ENCODE peak calls at places on chromosomes 2 and 18, in eight cellular contexts. One of them, this sample, is unnamed.

GRCh38 chr2:204487447-204488229 is 57.6 kb upstream of the PARD3B start:
- DNase-seq in SK-N-SH: no peak
- DNase-seq in lower leg skin: no peak
- DNase-seq in fibroblast of mammary gland: no peak
- DNase-seq in ascending aorta: no peak
- DNase-seq in lower lobe of right lung: no peak
- DNase-seq in GM20000: no peak
- DNase-seq in BE2C: no peak
- DNase-seq in this sample: no peak

GRCh38 chr18:75538727-75539126 is 111.2 kb upstream of the SMIM21 start:
- DNase-seq in SK-N-SH: no peak
- DNase-seq in lower leg skin: no peak
- DNase-seq in fibroblast of mammary gland: peak; percentile 89
- DNase-seq in ascending aorta: no peak
- DNase-seq in lower lobe of right lung: no peak
- DNase-seq in GM20000: no peak
- DNase-seq in BE2C: no peak
- DNase-seq in this sample: no peak

GRCh38 chr18:35073186-35074105 is 32.2 kb downstream of the MAPRE2 start:
- DNase-seq in SK-N-SH: no peak
- DNase-seq in lower leg skin: no peak
- DNase-seq in fibroblast of mammary gland: peak; percentile 65
- DNase-seq in ascending aorta: no peak
- DNase-seq in lower lobe of right lung: no peak
- DNase-seq in GM20000: no peak
- DNase-seq in BE2C: no peak
- DNase-seq in this sample: no peak

GRCh38 chr2:239523944-239524310 is 123.1 kb upstream of the HDAC4 start:
- DNase-seq in SK-N-SH: no peak
- DNase-seq in lower leg skin: no peak
- DNase-seq in fibroblast of mammary gland: peak; percentile 5
- DNase-seq in ascending aorta: no peak
- DNase-seq in lower lobe of right lung: no peak
- DNase-seq in GM20000: no peak
- DNase-seq in BE2C: no peak
- DNase-seq in this sample: no peak

GRCh38 chr18:29892960-29893558 is 1149.5 kb downstream of the DSC3 start:
- DNase-seq in SK-N-SH: peak; percentile 24
- DNase-seq in lower leg skin: no peak
- DNase-seq in fibroblast of mammary gland: peak; percentile 17
- DNase-seq in ascending aorta: no peak
- DNase-seq in lower lobe of right lung: no peak
- DNase-seq in GM20000: no peak
- DNase-seq in BE2C: no peak
- DNase-seq in this sample: no peak

GRCh38 chr2:85255813-85256581 is 71.8 kb downstream of the TGOLN2 start:
- DNase-seq in SK-N-SH: peak; percentile 50
- DNase-seq in lower leg skin: no peak
- DNase-seq in fibroblast of mammary gland: no peak
- DNase-seq in ascending aorta: no peak
- DNase-seq in lower lobe of right lung: no peak
- DNase-seq in GM20000: no peak
- DNase-seq in BE2C: no peak
- DNase-seq in this sample: no peak

GRCh38 chr2:159614534-159615186 is 1.7 kb downstream of the BAZ2B start:
- DNase-seq in SK-N-SH: no peak
- DNase-seq in lower leg skin: no peak
- DNase-seq in fibroblast of mammary gland: no peak
- DNase-seq in ascending aorta: no peak
- DNase-seq in lower lobe of right lung: no peak
- DNase-seq in GM20000: no peak
- DNase-seq in BE2C: no peak
- DNase-seq in this sample: no peak

GRCh38 chr2:60439219-60439974 is 114.1 kb downstream of the BCL11A start:
- DNase-seq in SK-N-SH: peak; percentile 42
- DNase-seq in lower leg skin: peak; percentile 27
- DNase-seq in fibroblast of mammary gland: no peak
- DNase-seq in ascending aorta: no peak
- DNase-seq in lower lobe of right lung: peak; percentile 70
- DNase-seq in GM20000: peak; percentile 83
- DNase-seq in BE2C: peak; percentile 26
- DNase-seq in this sample: no peak

GRCh38 chr2:105896765-105897163 is 152.1 kb downstream of the NCK2 start:
- DNase-seq in SK-N-SH: no peak
- DNase-seq in lower leg skin: no peak
- DNase-seq in fibroblast of mammary gland: no peak
- DNase-seq in ascending aorta: no peak
- DNase-seq in lower lobe of right lung: no peak
- DNase-seq in GM20000: no peak
- DNase-seq in BE2C: no peak
- DNase-seq in this sample: no peak
- TF ChIP-seq CTCF in SK-N-SH: no peak
- TF ChIP-seq CTCF in lower leg skin: no peak
- TF ChIP-seq CTCF in fibroblast of mammary gland: no peak
- TF ChIP-seq CTCF in ascending aorta: no peak
- TF ChIP-seq CTCF in lower lobe of right lung: no peak
- TF ChIP-seq CTCF in GM20000: no peak
- TF ChIP-seq CTCF in BE2C: no peak
- TF ChIP-seq CTCF in this sample: no peak

GRCh38 chr2:219385958-219386520 is 1.7 kb downstream of the DNPEP start:
- DNase-seq in SK-N-SH: no peak
- DNase-seq in lower leg skin: no peak
- DNase-seq in fibroblast of mammary gland: no peak
- DNase-seq in ascending aorta: no peak
- DNase-seq in lower lobe of right lung: no peak
- DNase-seq in GM20000: no peak
- DNase-seq in BE2C: no peak
- DNase-seq in this sample: no peak

GRCh38 chr2:219387284-219388126 is at the start of gene DNPEP:
- DNase-seq in SK-N-SH: peak; percentile 98
- DNase-seq in lower leg skin: peak; percentile 89
- DNase-seq in fibroblast of mammary gland: peak; percentile 85
- DNase-seq in ascending aorta: peak; percentile 65
- DNase-seq in lower lobe of right lung: peak; percentile 94
- DNase-seq in GM20000: peak; percentile 79
- DNase-seq in BE2C: peak; percentile 97
- DNase-seq in this sample: peak; percentile 82

GRCh38 chr2:219388127-219388844 is 574 bp upstream of the DNPEP start:
- DNase-seq in SK-N-SH: peak; percentile 99
- DNase-seq in lower leg skin: peak; percentile 97
- DNase-seq in fibroblast of mammary gland: peak; percentile 91
- DNase-seq in ascending aorta: peak; percentile 90
- DNase-seq in lower lobe of right lung: peak; percentile 99
- DNase-seq in GM20000: peak; percentile 99
- DNase-seq in BE2C: peak; percentile 99
- DNase-seq in this sample: peak; percentile 92

GRCh38 chr2:219386532-219387280 is 1.0 kb downstream of the DNPEP start:
- DNase-seq in SK-N-SH: no peak
- DNase-seq in lower leg skin: no peak
- DNase-seq in fibroblast of mammary gland: no peak
- DNase-seq in ascending aorta: no peak
- DNase-seq in lower lobe of right lung: peak; percentile 52
- DNase-seq in GM20000: no peak
- DNase-seq in BE2C: no peak
- DNase-seq in this sample: no peak

DNA sequence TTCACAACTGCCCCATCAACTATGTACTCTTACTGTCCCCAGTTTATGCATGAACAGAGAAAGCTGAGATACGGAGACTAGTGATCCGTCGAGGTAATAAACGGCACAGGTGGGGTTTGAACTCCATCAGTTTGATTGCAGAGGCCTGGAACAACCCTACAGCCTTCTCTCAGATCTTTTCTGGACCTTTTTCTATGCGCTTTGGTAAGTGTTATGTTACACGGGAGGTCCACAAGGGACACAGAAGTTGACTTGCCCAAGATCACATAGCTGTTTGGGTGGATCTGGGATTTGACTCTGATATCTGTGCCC is 1.1 kb upstream of the DNPEP start:
- DNase-seq in SK-N-SH: no peak
- DNase-seq in lower leg skin: no peak
- DNase-seq in fibroblast of mammary gland: no peak
- DNase-seq in ascending aorta: no peak
- DNase-seq in lower lobe of right lung: no peak
- DNase-seq in GM20000: no peak
- DNase-seq in BE2C: no peak
- DNase-seq in this sample: no peak
- TF ChIP-seq CTCF in SK-N-SH: no peak
- TF ChIP-seq CTCF in lower leg skin: no peak
- TF ChIP-seq CTCF in fibroblast of mammary gland: no peak
- TF ChIP-seq CTCF in ascending aorta: no peak
- TF ChIP-seq CTCF in lower lobe of right lung: no peak
- TF ChIP-seq CTCF in GM20000: no peak
- TF ChIP-seq CTCF in BE2C: no peak
- TF ChIP-seq CTCF in this sample: no peak

GRCh38 chr18:9233771-9234440 is 97.3 kb downstream of the ANKRD12 start:
- DNase-seq in SK-N-SH: no peak
- DNase-seq in lower leg skin: no peak
- DNase-seq in fibroblast of mammary gland: no peak
- DNase-seq in ascending aorta: no peak
- DNase-seq in lower lobe of right lung: no peak
- DNase-seq in GM20000: no peak
- DNase-seq in BE2C: no peak
- DNase-seq in this sample: no peak
- TF ChIP-seq CTCF in SK-N-SH: no peak
- TF ChIP-seq CTCF in lower leg skin: no peak
- TF ChIP-seq CTCF in fibroblast of mammary gland: no peak
- TF ChIP-seq CTCF in ascending aorta: no peak
- TF ChIP-seq CTCF in lower lobe of right lung: no peak
- TF ChIP-seq CTCF in GM20000: no peak
- TF ChIP-seq CTCF in BE2C: no peak
- TF ChIP-seq CTCF in this sample: no peak

GRCh38 chr18:13793819-13794218 is 30.1 kb upstream of the MC5R start:
- DNase-seq in SK-N-SH: no peak
- DNase-seq in lower leg skin: no peak
- DNase-seq in fibroblast of mammary gland: no peak
- DNase-seq in ascending aorta: no peak
- DNase-seq in lower lobe of right lung: no peak
- DNase-seq in GM20000: no peak
- DNase-seq in BE2C: no peak
- DNase-seq in this sample: no peak
- TF ChIP-seq CTCF in SK-N-SH: no peak
- TF ChIP-seq CTCF in lower leg skin: no peak
- TF ChIP-seq CTCF in fibroblast of mammary gland: no peak
- TF ChIP-seq CTCF in ascending aorta: no peak
- TF ChIP-seq CTCF in lower lobe of right lung: no peak
- TF ChIP-seq CTCF in GM20000: no peak
- TF ChIP-seq CTCF in BE2C: no peak
- TF ChIP-seq CTCF in this sample: no peak

GRCh38 chr18:21634588-21635199 is 22.6 kb downstream of the SNRPD1 start:
- DNase-seq in SK-N-SH: no peak
- DNase-seq in lower leg skin: no peak
- DNase-seq in fibroblast of mammary gland: no peak
- DNase-seq in ascending aorta: no peak
- DNase-seq in lower lobe of right lung: no peak
- DNase-seq in GM20000: no peak
- DNase-seq in BE2C: no peak
- DNase-seq in this sample: no peak

GRCh38 chr18:21629089-21629832 is 17.1 kb downstream of the SNRPD1 start:
- DNase-seq in SK-N-SH: no peak
- DNase-seq in lower leg skin: no peak
- DNase-seq in fibroblast of mammary gland: no peak
- DNase-seq in ascending aorta: no peak
- DNase-seq in lower lobe of right lung: no peak
- DNase-seq in GM20000: peak; percentile 14
- DNase-seq in BE2C: no peak
- DNase-seq in this sample: no peak

GRCh38 chr18:21636769-21637168 is 24.7 kb downstream of the SNRPD1 start:
- DNase-seq in SK-N-SH: no peak
- DNase-seq in lower leg skin: no peak
- DNase-seq in fibroblast of mammary gland: peak; percentile 24
- DNase-seq in ascending aorta: no peak
- DNase-seq in lower lobe of right lung: no peak
- DNase-seq in GM20000: no peak
- DNase-seq in BE2C: no peak
- DNase-seq in this sample: no peak

DNA sequence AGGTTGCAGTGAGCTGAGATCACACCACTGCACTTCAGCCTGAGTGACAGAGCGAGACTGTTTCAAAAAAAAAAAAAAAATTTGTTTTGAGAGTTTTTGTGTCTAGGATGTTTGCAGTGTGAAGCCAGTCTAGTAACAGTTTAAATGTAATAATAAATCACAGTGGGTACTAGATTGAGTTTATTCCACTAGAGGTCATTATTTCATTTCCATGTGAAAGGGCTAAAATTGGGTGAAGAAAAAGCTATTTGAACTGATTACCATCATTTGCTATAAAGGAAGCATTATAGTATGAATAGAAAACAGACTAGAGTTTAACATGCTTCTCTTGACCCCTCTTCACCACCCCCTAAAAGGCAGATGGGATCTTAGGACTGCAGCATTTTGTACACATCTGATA is 20.3 kb downstream of the SNRPD1 start:
- DNase-seq in SK-N-SH: no peak
- DNase-seq in lower leg skin: no peak
- DNase-seq in fibroblast of mammary gland: no peak
- DNase-seq in ascending aorta: no peak
- DNase-seq in lower lobe of right lung: no peak
- DNase-seq in GM20000: no peak
- DNase-seq in BE2C: no peak
- DNase-seq in this sample: no peak
- TF ChIP-seq CTCF in SK-N-SH: peak; percentile 27
- TF ChIP-seq CTCF in lower leg skin: no peak
- TF ChIP-seq CTCF in fibroblast of mammary gland: no peak
- TF ChIP-seq CTCF in ascending aorta: no peak
- TF ChIP-seq CTCF in lower lobe of right lung: no peak
- TF ChIP-seq CTCF in GM20000: no peak
- TF ChIP-seq CTCF in BE2C: no peak
- TF ChIP-seq CTCF in this sample: no peak

DNA sequence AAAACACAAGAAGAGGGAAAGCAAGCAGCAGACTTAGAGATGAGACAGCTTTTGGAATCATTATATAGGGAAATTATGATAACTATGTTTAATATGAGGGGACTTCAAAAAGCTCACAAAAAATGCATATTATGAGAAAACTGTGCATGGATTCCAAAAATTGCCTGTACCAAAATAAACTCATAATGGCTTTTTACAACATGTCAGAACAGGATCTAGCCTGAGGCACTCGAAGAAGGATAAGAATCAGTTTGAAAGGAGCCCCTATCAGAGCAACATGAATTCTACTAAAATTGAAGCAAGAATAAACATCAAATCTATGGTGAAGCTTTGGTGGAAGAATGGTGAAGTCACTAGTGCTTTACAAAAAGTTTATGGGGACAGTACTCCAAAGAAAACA is 187.4 kb downstream of the RDH14 start:
- DNase-seq in SK-N-SH: no peak
- DNase-seq in lower leg skin: no peak
- DNase-seq in fibroblast of mammary gland: no peak
- DNase-seq in ascending aorta: no peak
- DNase-seq in lower lobe of right lung: no peak
- DNase-seq in GM20000: no peak
- DNase-seq in BE2C: no peak
- DNase-seq in this sample: no peak
- TF ChIP-seq CTCF in SK-N-SH: no peak
- TF ChIP-seq CTCF in lower leg skin: no peak
- TF ChIP-seq CTCF in fibroblast of mammary gland: no peak
- TF ChIP-seq CTCF in ascending aorta: no peak
- TF ChIP-seq CTCF in lower lobe of right lung: no peak
- TF ChIP-seq CTCF in GM20000: no peak
- TF ChIP-seq CTCF in BE2C: no peak
- TF ChIP-seq CTCF in this sample: no peak

DNA sequence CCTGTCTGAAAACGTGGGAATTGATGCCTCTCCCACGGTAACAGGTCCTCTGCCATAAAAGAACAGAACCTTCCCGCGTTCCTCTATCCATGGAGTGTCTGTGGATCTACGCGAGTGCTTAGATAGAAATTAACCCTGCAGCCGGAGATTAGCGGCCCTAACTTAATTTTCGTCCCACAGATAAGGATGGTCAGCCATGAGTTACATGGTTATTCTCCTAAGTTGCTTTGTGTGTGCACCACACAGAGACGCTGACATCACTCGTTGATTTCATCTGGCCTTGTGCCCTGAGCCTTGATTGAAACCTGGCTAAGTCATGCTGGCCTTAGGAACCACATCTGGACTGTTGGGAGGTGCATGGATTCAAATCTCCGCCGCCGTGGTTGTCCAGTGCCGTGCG is 132.1 kb downstream of the GBX2 start:
- DNase-seq in SK-N-SH: peak; percentile 80
- DNase-seq in lower leg skin: no peak
- DNase-seq in fibroblast of mammary gland: peak; percentile 29
- DNase-seq in ascending aorta: no peak
- DNase-seq in lower lobe of right lung: no peak
- DNase-seq in GM20000: no peak
- DNase-seq in BE2C: peak; percentile 61
- DNase-seq in this sample: no peak
- TF ChIP-seq CTCF in SK-N-SH: no peak
- TF ChIP-seq CTCF in lower leg skin: no peak
- TF ChIP-seq CTCF in fibroblast of mammary gland: no peak
- TF ChIP-seq CTCF in ascending aorta: no peak
- TF ChIP-seq CTCF in lower lobe of right lung: no peak
- TF ChIP-seq CTCF in GM20000: no peak
- TF ChIP-seq CTCF in BE2C: no peak
- TF ChIP-seq CTCF in this sample: no peak